ENCODE peak calls at places on chromosomes 6 and 20, in ten cellular contexts. V is Panc1, E is bronchial epithelial cell, T is cardiac muscle cell, J is psoas muscle, W is mucosa of descending colon, U is AG09319, X is GM20000, N is heart right ventricle, D is neural crest cell. L is an unnamed sample.

GRCh38 chr6:14885471-14885987 is 360.3 kb upstream of the JARID2 start:
- DNase-seq in E (no peak), T (no peak), V (no peak), N (no peak), W (no peak), D (no peak), X (no peak), U (no peak), J (no peak), L (no peak)

GRCh38 chr6:6890400-6890858 is 217.3 kb upstream of the RREB1 start:
- DNase-seq in J (peak), X (no peak), D (peak), N (peak), T (peak), V (no peak), U (no peak), W (peak), E (no peak), L (no peak)

GRCh38 chr20:62938105-62938888 is at the start of gene GID8:
- DNase-seq in U (no peak), D (peak), X (no peak), J (peak), T (peak), V (no peak), W (peak), N (peak), E (peak), L (peak)

GRCh38 chr20:45816951-45817651 is 4.7 kb downstream of the UBE2C start:
- DNase-seq in W (no peak), X (no peak), U (no peak), D (no peak), V (no peak), T (no peak), N (no peak), E (no peak), J (no peak), L (no peak)

GRCh38 chr6:73665686-73666319 is 12.0 kb upstream of the SLC17A5 start:
- DNase-seq in U (no peak), J (no peak), D (no peak), N (no peak), E (peak), T (no peak), X (no peak), V (no peak), W (peak), L (no peak)

GRCh38 chr6:109318328-109318876 is 63.9 kb downstream of the CD164 start:
- DNase-seq in N (peak), D (no peak), X (no peak), W (peak), J (no peak), E (no peak), V (no peak), U (no peak), T (peak), L (no peak)

GRCh38 chr6:133613231-133613630 is 275.7 kb upstream of the TCF21 start:
- DNase-seq in D (no peak), J (no peak), V (no peak), X (no peak), U (no peak), W (no peak), E (no peak), T (no peak), N (no peak), L (no peak)

GRCh38 chr20:59526242-59527225 is 77.8 kb upstream of the PHACTR3 start:
- DNase-seq in E (no peak), W (no peak), D (no peak), V (no peak), J (no peak), X (no peak), N (no peak), T (peak), U (no peak), L (no peak)

GRCh38 chr20:62208805-62209755 is 11.0 kb downstream of the HRH3 start:
- DNase-seq in U (no peak), D (no peak), E (no peak), V (no peak), X (no peak), W (no peak), T (peak), J (peak), N (no peak), L (no peak)

GRCh38 chr6:27795697-27796494 is 116.3 kb downstream of the OR2B2 start:
- DNase-seq in W (peak), D (peak), E (peak), J (no peak), V (peak), N (peak), T (peak), U (peak), X (peak), L (peak)

GRCh38 chr6:53888931-53889330 is 94.1 kb downstream of the LRRC1 start:
- DNase-seq in W (no peak), X (no peak), V (no peak), T (no peak), N (no peak), U (no peak), D (no peak), J (no peak), E (peak), L (no peak)

GRCh38 chr20:25233016-25233772 is 14.7 kb upstream of the PYGB start:
- DNase-seq in E (peak), W (peak), T (no peak), U (no peak), N (peak), D (no peak), J (peak), X (no peak), V (peak), L (no peak)

GRCh38 chr6:98957440-98957839 is 9.7 kb upstream of the FBXL4 start:
- DNase-seq in X (no peak), W (peak), V (no peak), J (no peak), N (no peak), E (peak), T (no peak), U (peak), D (no peak), L (no peak)

GRCh38 chr6:56749632-56750151 is 107.0 kb upstream of the DST start:
- DNase-seq in E (peak), D (no peak), W (no peak), J (no peak), U (no peak), V (peak), N (no peak), X (no peak), T (no peak), L (no peak)

DNA sequence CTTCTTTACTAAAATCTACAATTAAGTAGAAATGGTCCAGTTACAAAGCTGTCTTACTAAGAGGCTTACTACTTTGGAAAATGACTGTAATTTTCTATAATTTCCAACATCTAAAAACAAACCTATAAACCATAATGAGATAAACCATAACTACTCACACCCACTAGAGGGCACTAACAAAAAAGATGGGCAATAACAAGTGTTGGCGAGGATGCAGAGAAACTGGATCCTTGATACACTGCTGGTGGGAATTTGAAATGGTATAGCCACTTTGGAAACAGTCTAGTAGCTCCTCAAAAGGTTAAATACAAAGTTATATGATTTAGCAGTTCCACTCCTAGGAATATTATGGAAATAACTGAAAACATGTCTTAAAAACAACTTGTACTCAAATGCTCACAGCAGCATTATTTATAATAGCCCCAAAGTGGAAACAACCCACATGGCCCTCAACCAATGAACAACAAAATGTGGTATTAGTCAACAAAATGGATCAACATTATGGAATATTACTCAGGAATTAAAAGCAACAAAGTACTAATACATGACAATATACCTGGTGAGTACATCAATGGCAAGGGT is 50.6 kb downstream of the GJA10 start:
- DNase-seq in D (no peak), N (no peak), V (no peak), X (no peak), E (peak), W (no peak), J (no peak), U (no peak), T (no peak), L (no peak)
- TF ChIP-seq CTCF in D (peak), N (peak), V (peak), X (peak), E (no peak), W (no peak), J (peak), U (peak), T (peak), L (peak)

GRCh38 chr20:34301587-34302311 is 1.4 kb downstream of the AHCY start:
- DNase-seq in T (no peak), W (peak), J (no peak), N (no peak), X (no peak), E (no peak), D (no peak), U (no peak), V (no peak), L (no peak)

GRCh38 chr20:34300809-34301586 is 2.2 kb downstream of the AHCY start:
- DNase-seq in X (no peak), D (no peak), J (no peak), W (no peak), N (peak), E (no peak), V (no peak), T (peak), U (no peak), L (no peak)

GRCh38 chr20:34299925-34300806 is 3.0 kb downstream of the AHCY start:
- DNase-seq in V (no peak), E (peak), X (no peak), W (no peak), J (no peak), D (no peak), N (no peak), U (no peak), T (no peak), L (no peak)

GRCh38 chr20:34302723-34303528 is at the start of gene AHCY:
- DNase-seq in N (peak), V (peak), D (peak), U (peak), T (peak), X (peak), J (peak), W (peak), E (peak), L (peak)

GRCh38 chr20:34302312-34302722 is 838 bp downstream of the AHCY start:
- DNase-seq in N (no peak), V (no peak), D (no peak), U (no peak), J (no peak), E (peak), W (no peak), X (no peak), T (no peak), L (no peak)
- TF ChIP-seq CTCF in N (no peak), V (no peak), D (peak), U (no peak), J (no peak), E (no peak), W (no peak), X (no peak), T (peak), L (no peak)

GRCh38 chr6:119077643-119078448 is 618 bp downstream of the FAM184A start:
- DNase-seq in E (peak), D (peak), J (no peak), W (peak), N (peak), V (peak), U (no peak), T (peak), X (peak), L (peak)
- TF ChIP-seq CTCF in E (no peak), D (peak), J (no peak), W (no peak), N (peak), V (peak), U (no peak), T (peak), X (no peak), L (peak)

GRCh38 chr20:2089447-2089846 is 12.2 kb upstream of the STK35 start:
- DNase-seq in D (no peak), W (no peak), U (no peak), X (no peak), E (no peak), J (no peak), V (no peak), N (no peak), T (no peak), L (no peak)
- TF ChIP-seq CTCF in D (no peak), W (no peak), U (no peak), X (no peak), E (no peak), J (no peak), V (no peak), N (no peak), T (no peak), L (no peak)

DNA sequence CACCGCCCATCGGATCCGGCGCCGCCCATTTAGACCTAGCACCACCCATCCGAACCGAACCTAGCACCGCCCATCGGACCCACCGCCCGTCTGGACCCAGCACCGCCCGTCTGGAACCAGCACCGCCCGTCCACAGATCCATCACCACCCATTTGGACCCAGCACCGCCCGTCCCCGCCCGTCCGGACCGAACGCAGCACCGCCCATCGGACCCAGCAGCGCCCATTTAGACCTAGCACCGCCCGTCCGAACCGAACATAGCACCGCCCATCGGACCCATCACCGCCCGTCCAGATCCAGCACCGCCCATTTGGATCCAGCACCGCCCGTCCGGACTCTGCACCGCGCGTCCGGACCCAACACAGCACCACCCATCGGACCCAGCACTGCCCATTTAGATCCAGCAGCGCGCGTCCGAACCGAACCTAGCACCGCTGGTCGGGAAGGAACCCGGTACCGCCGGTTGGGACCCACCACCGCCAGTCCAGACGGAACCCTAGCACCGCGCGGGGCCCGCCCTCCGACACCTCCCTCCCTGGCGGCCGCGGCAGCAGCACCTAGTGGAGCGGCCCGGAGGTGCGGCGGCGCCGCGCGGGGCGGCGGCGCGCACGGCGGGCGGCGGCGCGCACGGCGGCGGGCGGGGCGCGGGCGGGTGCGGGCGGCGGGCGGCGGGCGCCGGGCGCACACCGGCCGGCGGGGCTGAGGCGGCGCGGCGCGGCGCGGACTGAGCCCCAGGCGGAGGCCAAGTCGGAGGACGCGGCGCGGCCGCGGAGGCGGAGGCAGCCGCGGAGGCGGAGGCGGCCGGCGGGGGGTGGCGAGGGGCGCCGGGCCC is at the start of gene AFDN:
- DNase-seq in V (no peak), U (no peak), T (peak), N (peak), W (peak), D (peak), J (peak), X (peak), E (no peak), L (peak)
- TF ChIP-seq CTCF in V (peak), U (peak), T (peak), N (peak), W (peak), D (peak), J (peak), X (peak), E (peak), L (peak)

DNA sequence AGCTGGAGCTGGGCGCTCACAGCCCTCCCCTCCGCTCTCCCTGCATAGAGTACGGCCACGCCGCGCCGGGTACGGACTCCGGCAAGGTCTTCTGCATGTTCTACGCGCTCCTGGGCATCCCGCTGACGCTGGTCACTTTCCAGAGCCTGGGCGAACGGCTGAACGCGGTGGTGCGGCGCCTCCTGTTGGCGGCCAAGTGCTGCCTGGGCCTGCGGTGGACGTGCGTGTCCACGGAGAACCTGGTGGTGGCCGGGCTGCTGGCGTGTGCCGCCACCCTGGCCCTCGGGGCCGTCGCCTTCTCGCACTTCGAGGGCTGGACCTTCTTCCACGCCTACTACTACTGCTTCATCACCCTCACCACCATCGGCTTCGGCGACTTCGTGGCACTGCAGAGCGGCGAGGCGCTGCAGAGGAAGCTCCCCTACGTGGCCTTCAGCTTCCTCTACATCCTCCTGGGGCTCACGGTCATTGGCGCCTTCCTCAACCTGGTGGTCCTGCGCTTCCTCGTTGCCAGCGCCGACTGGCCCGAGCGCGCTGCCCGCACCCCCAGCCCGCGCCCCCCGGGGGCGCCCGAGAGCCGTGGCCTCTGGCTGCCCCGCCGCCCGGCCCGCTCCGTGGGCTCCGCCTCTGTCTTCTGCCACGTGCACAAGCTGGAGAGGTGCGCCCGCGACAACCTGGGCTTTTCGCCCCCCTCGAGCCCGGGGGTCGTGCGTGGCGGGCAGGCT is 4.6 kb downstream of the KCNK15 start:
- DNase-seq in N (no peak), V (no peak), D (no peak), X (no peak), T (no peak), U (no peak), W (no peak), J (no peak), E (no peak), L (no peak)
- TF ChIP-seq CTCF in N (peak), V (no peak), D (peak), X (peak), T (peak), U (peak), W (no peak), J (peak), E (peak), L (peak)

GRCh38 chr6:139519571-139520031 is 145.2 kb upstream of the CITED2 start:
- DNase-seq in W (no peak), N (no peak), D (no peak), E (peak), T (no peak), X (no peak), U (no peak), V (no peak), J (no peak), L (no peak)

GRCh38 chr6:139520321-139520768 is 145.9 kb upstream of the CITED2 start:
- DNase-seq in N (no peak), T (no peak), V (no peak), X (no peak), E (peak), W (no peak), J (no peak), U (no peak), D (no peak), L (no peak)

GRCh38 chr6:139519097-139519496 is 144.6 kb upstream of the CITED2 start:
- DNase-seq in J (no peak), E (no peak), U (no peak), V (no peak), W (no peak), X (no peak), D (no peak), N (no peak), T (no peak), L (no peak)

GRCh38 chr6:139521338-139521737 is 146.9 kb upstream of the CITED2 start:
- DNase-seq in T (no peak), V (no peak), X (no peak), E (peak), N (no peak), W (no peak), J (no peak), D (no peak), U (no peak), L (no peak)

DNA sequence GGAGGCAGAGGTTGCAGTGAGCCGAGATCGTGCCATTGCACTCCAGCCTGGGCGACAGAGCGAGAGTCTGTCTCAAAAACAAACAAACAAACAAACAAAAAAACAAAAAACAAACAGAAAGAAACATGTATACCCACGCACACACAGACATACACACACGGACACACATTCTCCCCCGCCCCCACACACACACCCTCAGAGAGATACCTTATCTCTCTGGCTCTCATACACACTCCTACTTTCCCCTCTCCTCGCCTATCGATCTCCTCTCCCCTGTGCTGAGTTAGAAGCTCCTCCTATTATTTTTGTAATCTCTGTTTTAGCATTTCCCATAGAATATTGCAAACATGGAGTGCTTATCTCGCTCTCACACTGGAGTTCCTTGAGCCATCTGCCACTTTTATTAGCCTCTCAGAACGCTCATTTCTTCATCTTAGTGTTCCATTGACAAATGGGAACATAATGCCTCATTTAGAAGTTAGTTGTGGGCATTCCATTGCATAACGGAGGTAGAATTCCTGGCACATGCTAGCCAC is 144.2 kb upstream of the CITED2 start:
- DNase-seq in D (no peak), T (no peak), J (no peak), E (no peak), V (no peak), W (no peak), X (no peak), U (no peak), N (no peak), L (no peak)
- TF ChIP-seq CTCF in D (no peak), T (no peak), J (no peak), E (no peak), V (no peak), W (no peak), X (no peak), U (no peak), N (no peak), L (no peak)

GRCh38 chr6:147506704-147507114 is 1.8 kb upstream of the SAMD5 start:
- DNase-seq in V (no peak), U (no peak), X (peak), N (peak), D (peak), T (peak), E (peak), W (peak), J (peak), L (peak)
- TF ChIP-seq CTCF in V (peak), U (peak), X (peak), N (peak), D (peak), T (peak), E (peak), W (peak), J (peak), L (peak)

L was measured in GM13977.